ENCODE peak calls at places on chromosome 6, in seven cellular contexts. One of them, this sample, is unnamed. For H3K4me1, the result is how much of the 10 kb centered on the place peaks cover.

GRCh38 chr6:150865406-150866146 is at the start of gene MTHFD1L:
- DNase-seq in CD8-positive, alpha-beta T cell: peak
- DNase-seq in mesenchymal stem cell: peak
- DNase-seq in adrenal gland: peak
- DNase-seq in body of pancreas: peak
- DNase-seq in fibroblast of lung: peak
- DNase-seq in right lobe of liver: peak
- DNase-seq in this sample: peak

GRCh38 chr6:106147476-106147875 is 61.3 kb downstream of the PRDM1 start:
- DNase-seq in CD8-positive, alpha-beta T cell: no peak
- DNase-seq in mesenchymal stem cell: no peak
- DNase-seq in body of pancreas: no peak
- DNase-seq in adrenal gland: no peak
- DNase-seq in fibroblast of lung: no peak
- DNase-seq in right lobe of liver: no peak
- DNase-seq in this sample: no peak

GRCh38 chr6:2426561-2427340 is 181.3 kb upstream of the GMDS start:
- DNase-seq in fibroblast of lung: peak
- DNase-seq in CD8-positive, alpha-beta T cell: no peak
- DNase-seq in body of pancreas: no peak
- DNase-seq in adrenal gland: no peak
- DNase-seq in mesenchymal stem cell: peak
- DNase-seq in right lobe of liver: no peak
- DNase-seq in this sample: no peak

GRCh38 chr6:151807513-151808330 is at the start of gene ESR1:
- DNase-seq in adrenal gland: peak
- DNase-seq in right lobe of liver: peak
- DNase-seq in CD8-positive, alpha-beta T cell: no peak
- DNase-seq in mesenchymal stem cell: peak
- DNase-seq in body of pancreas: peak
- DNase-seq in fibroblast of lung: no peak
- DNase-seq in this sample: no peak

GRCh38 chr6:106574729-106575458 is 54.4 kb downstream of the RTN4IP1 start:
- DNase-seq in mesenchymal stem cell: peak
- DNase-seq in CD8-positive, alpha-beta T cell: no peak
- DNase-seq in fibroblast of lung: peak
- DNase-seq in adrenal gland: peak
- DNase-seq in right lobe of liver: no peak
- DNase-seq in body of pancreas: no peak
- DNase-seq in this sample: peak

GRCh38 chr6:165704001-165704748 is 41.1 kb upstream of the PDE10A start:
- DNase-seq in right lobe of liver: no peak
- DNase-seq in adrenal gland: no peak
- DNase-seq in CD8-positive, alpha-beta T cell: no peak
- DNase-seq in mesenchymal stem cell: no peak
- DNase-seq in body of pancreas: no peak
- DNase-seq in fibroblast of lung: peak
- DNase-seq in this sample: no peak

GRCh38 chr6:1022719-1023118 is 289.2 kb upstream of the FOXQ1 start:
- DNase-seq in mesenchymal stem cell: no peak
- DNase-seq in adrenal gland: no peak
- DNase-seq in body of pancreas: no peak
- DNase-seq in CD8-positive, alpha-beta T cell: no peak
- DNase-seq in right lobe of liver: no peak
- DNase-seq in fibroblast of lung: no peak
- DNase-seq in this sample: no peak

GRCh38 chr6:105757512-105758200 is 328.5 kb upstream of the PRDM1 start:
- DNase-seq in body of pancreas: no peak
- DNase-seq in right lobe of liver: no peak
- DNase-seq in fibroblast of lung: no peak
- DNase-seq in CD8-positive, alpha-beta T cell: no peak
- DNase-seq in mesenchymal stem cell: no peak
- DNase-seq in adrenal gland: no peak
- DNase-seq in this sample: no peak

GRCh38 chr6:169452869-169453186 is 199.2 kb upstream of the THBS2 start:
- DNase-seq in adrenal gland: no peak
- DNase-seq in fibroblast of lung: no peak
- DNase-seq in CD8-positive, alpha-beta T cell: no peak
- DNase-seq in mesenchymal stem cell: no peak
- DNase-seq in right lobe of liver: no peak
- DNase-seq in body of pancreas: no peak
- DNase-seq in this sample: no peak
- H3K27ac ChIP-seq in adrenal gland: no peak
- H3K27ac ChIP-seq in fibroblast of lung: peak
- H3K27ac ChIP-seq in CD8-positive, alpha-beta T cell: no peak
- H3K27ac ChIP-seq in mesenchymal stem cell: no peak
- H3K27ac ChIP-seq in right lobe of liver: no peak
- H3K27ac ChIP-seq in body of pancreas: no peak
- H3K27ac ChIP-seq in this sample: peak

DNA sequence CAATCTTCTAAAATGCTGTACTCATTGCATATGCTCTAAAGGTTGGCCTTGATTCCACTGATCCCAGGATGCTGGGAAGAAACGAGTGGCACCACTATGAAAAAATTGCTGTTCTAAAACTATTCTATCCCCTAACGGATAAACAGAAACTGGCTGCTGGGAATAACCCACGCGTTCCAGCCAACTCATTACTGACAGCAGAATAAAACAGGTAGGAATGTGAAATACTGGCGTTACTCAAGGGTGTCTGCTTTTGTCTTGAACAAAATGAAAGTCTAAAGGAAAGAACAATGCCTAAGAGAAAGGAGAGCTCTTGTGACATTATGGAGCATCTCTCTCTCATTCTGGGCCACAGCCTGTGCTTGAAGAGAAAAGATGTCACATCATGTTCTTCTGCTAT is 26.1 kb downstream of the GPR63 start:
- DNase-seq in adrenal gland: no peak
- DNase-seq in mesenchymal stem cell: no peak
- DNase-seq in right lobe of liver: no peak
- DNase-seq in CD8-positive, alpha-beta T cell: no peak
- DNase-seq in fibroblast of lung: peak
- DNase-seq in body of pancreas: no peak
- DNase-seq in this sample: no peak
- H3K4me3 ChIP-seq in adrenal gland: no peak
- H3K4me3 ChIP-seq in mesenchymal stem cell: no peak
- H3K4me3 ChIP-seq in right lobe of liver: no peak
- H3K4me3 ChIP-seq in CD8-positive, alpha-beta T cell: no peak
- H3K4me3 ChIP-seq in fibroblast of lung: no peak
- H3K4me3 ChIP-seq in body of pancreas: no peak
- H3K4me3 ChIP-seq in this sample: no peak

GRCh38 chr6:44266347-44266746 is 996 bp upstream of the NFKBIE start:
- DNase-seq in CD8-positive, alpha-beta T cell: no peak
- DNase-seq in adrenal gland: no peak
- DNase-seq in mesenchymal stem cell: no peak
- DNase-seq in body of pancreas: no peak
- DNase-seq in fibroblast of lung: no peak
- DNase-seq in right lobe of liver: peak
- DNase-seq in this sample: no peak
- H3K4me1 ChIP-seq in CD8-positive, alpha-beta T cell: under half
- H3K4me1 ChIP-seq in adrenal gland: under half
- H3K4me1 ChIP-seq in mesenchymal stem cell: under half
- H3K4me1 ChIP-seq in body of pancreas: under half
- H3K4me1 ChIP-seq in fibroblast of lung: under half
- H3K4me1 ChIP-seq in right lobe of liver: under half
- H3K4me1 ChIP-seq in this sample: under half

GRCh38 chr6:4268171-4268570 is 132.8 kb upstream of the ECI2 start:
- DNase-seq in CD8-positive, alpha-beta T cell: no peak
- DNase-seq in fibroblast of lung: no peak
- DNase-seq in mesenchymal stem cell: peak
- DNase-seq in adrenal gland: no peak
- DNase-seq in right lobe of liver: no peak
- DNase-seq in body of pancreas: no peak
- DNase-seq in this sample: no peak

GRCh38 chr6:4265740-4266139 is 130.4 kb upstream of the ECI2 start:
- DNase-seq in fibroblast of lung: no peak
- DNase-seq in CD8-positive, alpha-beta T cell: no peak
- DNase-seq in adrenal gland: no peak
- DNase-seq in body of pancreas: no peak
- DNase-seq in mesenchymal stem cell: no peak
- DNase-seq in right lobe of liver: no peak
- DNase-seq in this sample: no peak

GRCh38 chr6:4262506-4262905 is 127.1 kb upstream of the ECI2 start:
- DNase-seq in body of pancreas: no peak
- DNase-seq in adrenal gland: no peak
- DNase-seq in right lobe of liver: no peak
- DNase-seq in fibroblast of lung: no peak
- DNase-seq in mesenchymal stem cell: no peak
- DNase-seq in CD8-positive, alpha-beta T cell: no peak
- DNase-seq in this sample: no peak

GRCh38 chr6:4259391-4259790 is 124.0 kb upstream of the ECI2 start:
- DNase-seq in fibroblast of lung: no peak
- DNase-seq in right lobe of liver: no peak
- DNase-seq in body of pancreas: no peak
- DNase-seq in mesenchymal stem cell: no peak
- DNase-seq in adrenal gland: no peak
- DNase-seq in CD8-positive, alpha-beta T cell: no peak
- DNase-seq in this sample: no peak

DNA sequence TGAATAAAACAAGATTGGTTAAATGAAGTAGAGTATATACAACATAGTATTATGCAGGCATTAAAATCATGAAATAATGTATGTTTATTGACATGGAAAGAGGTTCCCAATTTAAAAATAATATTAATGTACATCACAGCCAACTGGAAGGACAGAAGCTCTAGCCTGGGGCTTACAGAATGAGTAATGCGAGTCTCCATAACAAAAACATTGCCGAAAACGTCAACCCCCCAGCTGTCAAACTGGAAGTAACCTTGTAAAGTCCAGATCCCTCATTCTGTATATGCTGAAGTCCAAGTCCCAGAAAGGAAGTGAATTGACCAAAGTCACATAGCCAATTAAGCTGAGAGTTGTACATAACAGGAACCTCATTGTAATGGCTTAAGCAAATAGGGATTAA is 128.7 kb upstream of the ECI2 start:
- DNase-seq in fibroblast of lung: no peak
- DNase-seq in CD8-positive, alpha-beta T cell: no peak
- DNase-seq in body of pancreas: no peak
- DNase-seq in adrenal gland: no peak
- DNase-seq in right lobe of liver: no peak
- DNase-seq in mesenchymal stem cell: peak
- DNase-seq in this sample: no peak
- H3K27ac ChIP-seq in fibroblast of lung: no peak
- H3K27ac ChIP-seq in CD8-positive, alpha-beta T cell: no peak
- H3K27ac ChIP-seq in body of pancreas: no peak
- H3K27ac ChIP-seq in adrenal gland: no peak
- H3K27ac ChIP-seq in right lobe of liver: no peak
- H3K27ac ChIP-seq in mesenchymal stem cell: no peak
- H3K27ac ChIP-seq in this sample: no peak

DNA sequence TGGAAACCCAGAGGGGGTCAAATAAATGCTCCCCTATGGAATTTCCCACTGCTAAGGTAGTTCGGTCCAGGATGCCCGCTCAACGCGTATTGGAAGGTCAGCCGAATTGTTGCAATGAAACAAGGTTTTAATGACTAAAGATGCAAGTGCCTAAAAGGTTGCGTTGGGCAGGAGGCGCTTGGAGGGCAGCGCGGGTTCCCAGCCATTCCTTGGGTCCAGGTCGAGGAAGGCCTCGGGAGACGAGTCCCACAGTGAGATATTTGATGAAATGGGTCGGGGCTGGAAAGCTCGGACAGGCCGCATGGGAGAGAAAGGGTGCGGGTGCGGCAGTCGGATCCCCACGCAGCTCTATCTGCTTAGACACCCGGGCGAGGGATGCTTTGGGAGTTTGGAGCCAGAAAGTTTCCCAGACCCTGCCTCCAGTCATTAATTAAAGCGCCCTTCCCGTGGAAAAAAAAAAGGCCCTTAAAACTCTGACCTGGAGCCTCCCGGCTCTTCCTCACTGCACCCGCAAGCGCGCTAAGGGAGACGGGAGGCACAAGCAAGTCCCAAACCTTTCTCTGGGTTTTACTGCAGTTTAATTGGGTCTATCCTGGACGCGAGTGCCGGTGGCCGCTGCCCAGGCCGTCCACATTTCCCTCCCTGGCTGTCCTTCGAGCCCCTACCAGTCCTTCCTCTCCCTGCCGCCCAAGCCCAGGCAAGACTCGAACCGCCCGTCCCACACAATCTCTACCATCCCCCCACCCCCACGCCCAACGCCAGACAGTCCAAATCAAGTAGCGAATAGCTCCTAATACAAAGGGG is 24.2 kb downstream of the TFAP2A start:
- DNase-seq in CD8-positive, alpha-beta T cell: no peak
- DNase-seq in fibroblast of lung: no peak
- DNase-seq in adrenal gland: no peak
- DNase-seq in mesenchymal stem cell: no peak
- DNase-seq in right lobe of liver: no peak
- DNase-seq in body of pancreas: no peak
- DNase-seq in this sample: no peak
- H3K4me3 ChIP-seq in CD8-positive, alpha-beta T cell: no peak
- H3K4me3 ChIP-seq in fibroblast of lung: no peak
- H3K4me3 ChIP-seq in adrenal gland: no peak
- H3K4me3 ChIP-seq in mesenchymal stem cell: no peak
- H3K4me3 ChIP-seq in right lobe of liver: no peak
- H3K4me3 ChIP-seq in body of pancreas: no peak
- H3K4me3 ChIP-seq in this sample: no peak

DNA sequence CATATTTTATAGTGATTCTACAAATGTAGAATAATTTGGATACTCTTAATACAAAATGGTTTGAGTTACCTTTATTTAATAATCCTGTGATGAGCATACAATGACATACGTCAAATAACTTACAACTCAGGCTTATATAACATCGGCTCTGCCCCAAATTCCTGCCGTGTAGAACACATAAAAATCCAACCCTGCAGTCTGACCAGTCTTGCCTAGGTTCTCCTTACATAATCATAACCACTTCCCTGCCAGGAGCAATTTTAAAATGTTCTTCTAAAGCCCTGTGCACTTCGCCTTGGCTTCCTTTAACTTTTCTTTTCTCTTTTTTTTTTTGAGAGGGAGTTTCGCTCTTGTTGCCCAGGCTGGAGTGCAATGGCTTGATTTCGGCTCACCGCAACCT is 16.2 kb upstream of the IER3 start:
- DNase-seq in CD8-positive, alpha-beta T cell: no peak
- DNase-seq in adrenal gland: no peak
- DNase-seq in right lobe of liver: no peak
- DNase-seq in mesenchymal stem cell: no peak
- DNase-seq in fibroblast of lung: no peak
- DNase-seq in body of pancreas: no peak
- DNase-seq in this sample: no peak
- H3K4me1 ChIP-seq in CD8-positive, alpha-beta T cell: under half
- H3K4me1 ChIP-seq in adrenal gland: under half
- H3K4me1 ChIP-seq in right lobe of liver: under half
- H3K4me1 ChIP-seq in mesenchymal stem cell: under half
- H3K4me1 ChIP-seq in fibroblast of lung: under half
- H3K4me1 ChIP-seq in body of pancreas: under half
- H3K4me1 ChIP-seq in this sample: half or more

GRCh38 chr6:20882014-20882413 is 347.8 kb downstream of the CDKAL1 start:
- DNase-seq in right lobe of liver: no peak
- DNase-seq in fibroblast of lung: no peak
- DNase-seq in adrenal gland: no peak
- DNase-seq in body of pancreas: no peak
- DNase-seq in mesenchymal stem cell: no peak
- DNase-seq in CD8-positive, alpha-beta T cell: no peak
- DNase-seq in this sample: no peak
- H3K27ac ChIP-seq in right lobe of liver: no peak
- H3K27ac ChIP-seq in fibroblast of lung: no peak
- H3K27ac ChIP-seq in adrenal gland: no peak
- H3K27ac ChIP-seq in body of pancreas: no peak
- H3K27ac ChIP-seq in mesenchymal stem cell: no peak
- H3K27ac ChIP-seq in CD8-positive, alpha-beta T cell: no peak
- H3K27ac ChIP-seq in this sample: no peak

GRCh38 chr6:122778961-122779671 is 400 bp upstream of the FABP7 start:
- DNase-seq in mesenchymal stem cell: no peak
- DNase-seq in adrenal gland: no peak
- DNase-seq in fibroblast of lung: peak
- DNase-seq in right lobe of liver: no peak
- DNase-seq in body of pancreas: no peak
- DNase-seq in CD8-positive, alpha-beta T cell: no peak
- DNase-seq in this sample: no peak
- H3K4me3 ChIP-seq in mesenchymal stem cell: no peak
- H3K4me3 ChIP-seq in adrenal gland: no peak
- H3K4me3 ChIP-seq in fibroblast of lung: no peak
- H3K4me3 ChIP-seq in right lobe of liver: no peak
- H3K4me3 ChIP-seq in body of pancreas: no peak
- H3K4me3 ChIP-seq in CD8-positive, alpha-beta T cell: no peak
- H3K4me3 ChIP-seq in this sample: no peak